ENCODE peak calls at places on chromosomes 11 and 22, in seven cellular contexts. D is HT-29, J is uterus, C is left ventricle myocardium superior, V is NCI-H1694 treated with DMSO at 0.1 percent for 48 hours, N is RPMI7951, A is myocyte. M is an unnamed sample.
A peak's percentile ranks its signal among the peaks of the same experiment; 100 is the strongest.

GRCh38 chr11:72114570-72114969 is 2.1 kb upstream of the ANAPC15 start:
- DNase-seq in D (no peak), J (no peak), C (no peak), V (no peak), N (no peak), A (no peak), M (no peak)

GRCh38 chr22:45934168-45934564 is 42.8 kb downstream of the WNT7B start:
- DNase-seq in D (no peak), J (no peak), C (no peak), V (no peak), N (no peak), A (no peak), M (no peak)

GRCh38 chr11:65662802-65663633 is at the start of gene RELA:
- DNase-seq in D (peak; percentile 92), J (peak; percentile 97), C (peak; percentile 95), V (peak; percentile 65), N (peak; percentile 94), A (peak; percentile 91), M (peak; percentile 98)

GRCh38 chr11:63769044-63769718 is 606 bp upstream of the ZFTA start:
- DNase-seq in D (no peak), J (peak; percentile 55), C (peak; percentile 73), V (no peak), N (peak; percentile 50), A (peak; percentile 56), M (no peak)

GRCh38 chr11:63769719-63770443 is 1.3 kb upstream of the ZFTA start:
- DNase-seq in D (no peak), J (no peak), C (peak; percentile 32), V (no peak), N (no peak), A (peak; percentile 18), M (no peak)

GRCh38 chr22:41916745-41917358 is 2.0 kb upstream of the SHISA8 start:
- DNase-seq in D (no peak), J (no peak), C (no peak), V (no peak), N (no peak), A (no peak), M (no peak)

GRCh38 chr22:30328466-30329049 is 1.8 kb upstream of the TBC1D10A start:
- DNase-seq in D (no peak), J (no peak), C (no peak), V (no peak), N (no peak), A (no peak), M (no peak)

GRCh38 chr22:30381250-30381649 is 6.0 kb downstream of the RNF215 start:
- DNase-seq in D (no peak), J (no peak), C (no peak), V (no peak), N (no peak), A (no peak), M (no peak)

GRCh38 chr11:64524534-64525042 is 66.4 kb upstream of the SLC22A12 start:
- DNase-seq in D (no peak), J (no peak), C (no peak), V (no peak), N (no peak), A (no peak), M (no peak)

GRCh38 chr22:24338701-24339451 is 68.2 kb downstream of the SPECC1L start:
- DNase-seq in D (no peak), J (no peak), C (no peak), V (no peak), N (no peak), A (peak; percentile 82), M (no peak)

GRCh38 chr11:45919806-45920530 is 2.3 kb upstream of the PEX16 start:
- DNase-seq in D (no peak), J (no peak), C (peak; percentile 30), V (no peak), N (no peak), A (no peak), M (no peak)

GRCh38 chr11:2507212-2507901 is 62.5 kb downstream of the KCNQ1 start:
- DNase-seq in D (no peak), J (peak; percentile 7), C (no peak), V (no peak), N (no peak), A (no peak), M (no peak)

GRCh38 chr22:36016656-36017055 is 12.0 kb downstream of the RBFOX2 start:
- DNase-seq in D (no peak), J (no peak), C (no peak), V (no peak), N (no peak), A (no peak), M (no peak)

GRCh38 chr11:127993788-127994187 is 593.6 kb downstream of the ETS1 start:
- DNase-seq in D (no peak), J (no peak), C (no peak), V (no peak), N (peak; percentile 19), A (peak; percentile 15), M (no peak)

GRCh38 chr11:284081-285020 is 4.6 kb upstream of the PGGHG start:
- DNase-seq in D (no peak), J (peak; percentile 13), C (no peak), V (no peak), N (no peak), A (peak; percentile 81), M (no peak)